ENCODE peak calls at places on chromosome 17, in ten cellular contexts. W is Peyer's patch, D is mesenchymal stem cell, M is adipocyte, S is body of pancreas, E is lower lobe of right lung, O is esophagus squamous epithelium, A is cardiac muscle cell, X is brain microvascular endothelial cell, Y is psoas muscle. Q is an unnamed sample. For H3K27me3, the result is how much of the 10 kb centered on the place peaks cover.

GRCh38 chr17:8885968-8886674 is 18.6 kb upstream of the PIK3R6 start:
- DNase-seq in W (no peak), D (no peak), M (no peak), S (no peak), E (peak), O (no peak), A (no peak), X (no peak), Y (no peak), Q (no peak)

GRCh38 chr17:29251969-29252866 is 5.6 kb downstream of the CRYBA1 start:
- DNase-seq in W (no peak), D (peak), M (peak), S (no peak), E (no peak), O (no peak), A (peak), X (no peak), Y (no peak), Q (peak)

GRCh38 chr17:1651559-1651844 is 1.8 kb upstream of the RILP start:
- DNase-seq in W (no peak), D (no peak), M (no peak), S (no peak), E (peak), O (no peak), A (no peak), X (no peak), Y (no peak), Q (no peak)

GRCh38 chr17:81412490-81413093 is 17.3 kb downstream of the BAHCC1 start:
- DNase-seq in W (no peak), D (peak), M (no peak), S (peak), E (no peak), O (no peak), A (peak), X (no peak), Y (peak), Q (peak)

GRCh38 chr17:35795007-35795870 is at the start of gene MMP28:
- DNase-seq in W (peak), D (peak), M (peak), S (peak), E (peak), O (no peak), A (peak), X (no peak), Y (peak), Q (no peak)

GRCh38 chr17:10294162-10294561 is 78.6 kb downstream of the MYH13 start:
- DNase-seq in W (no peak), D (no peak), M (no peak), S (no peak), E (no peak), O (no peak), A (no peak), X (no peak), Y (no peak), Q (no peak)

GRCh38 chr17:44602390-44602789 is 45.1 kb downstream of the FZD2 start:
- DNase-seq in W (no peak), D (no peak), M (no peak), S (peak), E (no peak), O (no peak), A (no peak), X (no peak), Y (no peak), Q (no peak)

GRCh38 chr17:81406117-81406953 is 11.1 kb downstream of the BAHCC1 start:
- DNase-seq in W (no peak), D (peak), M (no peak), S (no peak), E (no peak), O (no peak), A (no peak), X (no peak), Y (peak), Q (no peak)

GRCh38 chr17:42438600-42439567 is 15.8 kb upstream of the CAVIN1 start:
- DNase-seq in W (peak), D (no peak), M (peak), S (peak), E (peak), O (no peak), A (peak), X (peak), Y (no peak), Q (peak)

GRCh38 chr17:32627233-32628008 is 140.6 kb downstream of the CDK5R1 start:
- DNase-seq in W (no peak), D (no peak), M (no peak), S (peak), E (no peak), O (no peak), A (peak), X (peak), Y (no peak), Q (no peak)

GRCh38 chr17:32831223-32831622 is 45.7 kb downstream of the MYO1D start:
- DNase-seq in W (no peak), D (no peak), M (no peak), S (no peak), E (no peak), O (no peak), A (no peak), X (no peak), Y (no peak), Q (no peak)

GRCh38 chr17:16286009-16286946 is 67.0 kb downstream of the CENPV start:
- DNase-seq in W (peak), D (peak), M (peak), S (peak), E (peak), O (peak), A (peak), X (peak), Y (peak), Q (peak)

GRCh38 chr17:73354423-73355284 is 42.9 kb upstream of the CDC42EP4 start:
- DNase-seq in W (no peak), D (no peak), M (no peak), S (no peak), E (no peak), O (no peak), A (no peak), X (no peak), Y (no peak), Q (no peak)

GRCh38 chr17:73211745-73212144 is 18.9 kb downstream of the COG1 start:
- DNase-seq in W (no peak), D (no peak), M (no peak), S (no peak), E (no peak), O (no peak), A (peak), X (no peak), Y (no peak), Q (no peak)

GRCh38 chr17:17742133-17742621 is 60.9 kb downstream of the RAI1 start:
- DNase-seq in W (no peak), D (no peak), M (peak), S (no peak), E (no peak), O (no peak), A (peak), X (no peak), Y (no peak), Q (no peak)

GRCh38 chr17:10327640-10328039 is 45.2 kb downstream of the MYH13 start:
- DNase-seq in W (peak), D (peak), M (peak), S (peak), E (peak), O (no peak), A (peak), X (peak), Y (peak), Q (peak)

GRCh38 chr17:47990962-47991731 is 20.2 kb downstream of the CDK5RAP3 start:
- DNase-seq in W (no peak), D (peak), M (no peak), S (no peak), E (no peak), O (no peak), A (no peak), X (no peak), Y (no peak), Q (no peak)

GRCh38 chr17:19672009-19672837 is 23.7 kb downstream of the ALDH3A2 start:
- DNase-seq in W (peak), D (no peak), M (peak), S (peak), E (no peak), O (no peak), A (no peak), X (no peak), Y (peak), Q (peak)

GRCh38 chr17:37792787-37793186 is 47.9 kb upstream of the HNF1B start:
- DNase-seq in W (no peak), D (peak), M (no peak), S (no peak), E (no peak), O (no peak), A (peak), X (peak), Y (no peak), Q (peak)

GRCh38 chr17:30716461-30717289 is 107.8 kb downstream of the CRLF3 start:
- DNase-seq in W (peak), D (peak), M (peak), S (no peak), E (peak), O (no peak), A (no peak), X (no peak), Y (peak), Q (peak)

GRCh38 chr17:72406501-72406900 is 285.7 kb downstream of the SOX9 start:
- DNase-seq in W (no peak), D (no peak), M (no peak), S (no peak), E (no peak), O (no peak), A (no peak), X (no peak), Y (no peak), Q (no peak)

GRCh38 chr17:75048396-75048933 is 1.4 kb downstream of the KCTD2 start:
- DNase-seq in W (no peak), D (peak), M (peak), S (peak), E (no peak), O (no peak), A (peak), X (no peak), Y (no peak), Q (no peak)

GRCh38 chr17:8116779-8117178 is 1.5 kb downstream of the ALOXE3 start:
- DNase-seq in W (no peak), D (no peak), M (no peak), S (no peak), E (no peak), O (no peak), A (no peak), X (no peak), Y (no peak), Q (no peak)

GRCh38 chr17:76871668-76872067 is 3.5 kb downstream of the MGAT5B start:
- DNase-seq in W (no peak), D (no peak), M (no peak), S (no peak), E (no peak), O (no peak), A (no peak), X (no peak), Y (no peak), Q (peak)
- H3K27me3 ChIP-seq in W (under half), D (under half), M (under half), S (under half), E (under half), O (under half), A (under half), X (under half), Y (under half), Q (under half)

DNA sequence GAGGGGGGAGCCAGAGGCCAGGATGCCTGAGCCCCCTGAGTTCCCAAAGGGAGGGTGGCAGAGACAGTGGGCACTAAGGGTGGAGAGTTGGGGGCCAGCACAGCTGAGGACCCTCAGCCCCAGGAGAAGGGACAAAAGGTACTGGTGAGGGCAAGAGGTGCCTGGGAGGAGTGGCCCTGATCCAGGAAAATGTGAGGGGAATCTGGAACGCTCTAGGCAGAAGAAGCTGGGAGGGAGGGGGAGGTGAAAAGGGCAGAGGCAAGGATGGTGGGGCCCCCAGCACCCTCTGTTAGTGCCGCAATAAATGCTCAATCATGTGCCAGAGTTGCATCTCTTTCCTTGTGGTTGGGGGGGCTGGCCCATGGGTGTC is 1.1 kb downstream of the TCAP start:
- DNase-seq in W (no peak), D (no peak), M (no peak), S (no peak), E (no peak), O (no peak), A (no peak), X (no peak), Y (no peak), Q (no peak)
- H3K27me3 ChIP-seq in W (under half), D (under half), M (under half), S (under half), E (under half), O (under half), A (under half), X (under half), Y (under half), Q (under half)

DNA sequence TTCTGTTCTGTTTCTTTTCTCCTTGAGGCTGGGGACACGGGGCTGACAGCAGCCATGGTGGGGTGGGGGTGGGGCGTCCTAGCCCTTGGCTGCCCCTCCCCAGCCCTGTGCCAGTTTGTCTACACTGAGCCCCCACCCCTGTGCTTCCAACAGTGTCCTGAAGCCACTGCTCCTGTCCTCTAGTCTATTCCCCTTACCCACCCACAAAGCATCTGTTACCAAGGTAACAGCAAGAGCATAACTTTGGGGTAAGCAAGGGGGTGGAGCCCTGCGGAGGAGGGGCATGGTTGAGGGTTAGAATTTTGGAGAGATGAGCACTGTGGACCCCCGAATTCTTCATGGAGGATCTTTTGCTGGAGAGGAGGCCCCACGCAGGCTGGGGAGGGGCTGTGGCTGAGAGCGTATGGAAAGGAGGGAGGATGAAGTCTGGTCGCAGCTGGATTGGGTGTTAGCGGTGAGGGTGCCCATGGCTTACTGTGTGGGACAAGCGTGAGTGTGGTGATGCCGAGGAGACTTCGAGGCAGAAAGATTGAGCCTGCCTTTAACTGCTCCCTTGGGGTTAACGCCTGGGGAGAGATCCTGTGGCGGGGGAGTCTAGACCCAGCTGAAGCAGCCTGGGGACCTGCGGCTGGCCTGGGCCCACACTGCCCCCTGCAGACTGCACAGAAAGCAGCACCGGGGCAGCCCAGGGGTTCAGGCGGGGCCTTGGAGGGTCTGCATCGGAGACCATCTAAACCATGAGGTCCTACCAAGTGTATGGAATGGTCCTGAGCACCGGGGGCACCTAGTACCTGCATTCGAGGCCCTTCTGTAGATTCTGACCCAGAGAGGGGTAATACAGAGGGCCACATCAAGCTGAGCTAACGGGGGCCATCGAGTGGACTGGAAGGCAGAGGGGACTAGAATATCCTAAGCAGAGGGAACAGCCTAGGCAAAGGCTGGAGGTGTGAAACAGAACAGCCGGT is 6.1 kb upstream of the STAC2 start:
- DNase-seq in W (no peak), D (peak), M (peak), S (peak), E (peak), O (no peak), A (peak), X (peak), Y (peak), Q (peak)
- H3K27me3 ChIP-seq in W (under half), D (under half), M (under half), S (under half), E (half or more), O (under half), A (under half), X (under half), Y (under half), Q (under half)

GRCh38 chr17:3526491-3526890 is 31.1 kb downstream of the TRPV3 start:
- DNase-seq in W (no peak), D (no peak), M (no peak), S (no peak), E (no peak), O (no peak), A (no peak), X (no peak), Y (no peak), Q (no peak)

GRCh38 chr17:3526971-3527370 is 30.6 kb downstream of the TRPV3 start:
- DNase-seq in W (no peak), D (no peak), M (no peak), S (no peak), E (no peak), O (no peak), A (no peak), X (no peak), Y (no peak), Q (no peak)

GRCh38 chr17:3527468-3527867 is 30.1 kb downstream of the TRPV3 start:
- DNase-seq in W (no peak), D (no peak), M (no peak), S (no peak), E (no peak), O (no peak), A (no peak), X (no peak), Y (no peak), Q (no peak)

GRCh38 chr17:3528604-3529511 is 28.8 kb downstream of the TRPV3 start:
- DNase-seq in W (no peak), D (peak), M (no peak), S (no peak), E (no peak), O (no peak), A (peak), X (peak), Y (no peak), Q (no peak)

DNA sequence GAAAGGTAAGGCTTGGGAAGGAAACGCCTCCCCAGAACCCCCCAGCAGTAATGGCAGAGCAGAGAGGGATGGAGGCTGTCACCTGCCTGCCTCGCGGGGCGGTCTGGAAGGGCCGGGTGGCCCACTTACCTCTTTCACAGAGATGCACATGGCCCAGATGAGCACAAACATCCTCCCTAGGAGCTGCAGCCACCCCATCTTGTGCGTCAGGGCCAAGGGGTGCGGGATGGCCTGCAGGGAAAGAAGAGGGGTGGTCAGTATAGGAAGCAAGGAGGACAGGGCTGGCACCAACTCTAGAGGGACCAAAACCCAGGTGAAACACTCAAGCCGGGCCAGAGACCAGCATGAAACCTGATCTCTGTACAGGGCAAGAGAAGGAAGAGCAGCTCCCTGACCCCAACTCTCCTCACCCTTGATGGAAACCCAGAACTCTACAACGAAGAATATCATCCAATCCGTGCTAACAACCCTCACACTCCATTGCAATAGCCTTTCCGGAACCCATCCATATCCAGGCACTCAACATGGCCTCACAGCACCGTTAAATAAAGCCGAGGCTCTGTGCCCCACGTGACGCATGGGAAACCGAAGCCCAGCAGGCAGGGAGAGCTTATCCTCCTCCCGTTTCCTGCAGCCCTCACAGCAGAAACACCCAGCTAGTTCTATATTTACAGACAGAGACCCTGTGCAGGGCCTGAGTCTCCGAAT is 29.6 kb downstream of the TRPV3 start:
- DNase-seq in W (no peak), D (no peak), M (no peak), S (no peak), E (no peak), O (no peak), A (peak), X (no peak), Y (no peak), Q (no peak)
- H3K27me3 ChIP-seq in W (under half), D (under half), M (under half), S (under half), E (under half), O (under half), A (under half), X (under half), Y (under half), Q (under half)

DNA sequence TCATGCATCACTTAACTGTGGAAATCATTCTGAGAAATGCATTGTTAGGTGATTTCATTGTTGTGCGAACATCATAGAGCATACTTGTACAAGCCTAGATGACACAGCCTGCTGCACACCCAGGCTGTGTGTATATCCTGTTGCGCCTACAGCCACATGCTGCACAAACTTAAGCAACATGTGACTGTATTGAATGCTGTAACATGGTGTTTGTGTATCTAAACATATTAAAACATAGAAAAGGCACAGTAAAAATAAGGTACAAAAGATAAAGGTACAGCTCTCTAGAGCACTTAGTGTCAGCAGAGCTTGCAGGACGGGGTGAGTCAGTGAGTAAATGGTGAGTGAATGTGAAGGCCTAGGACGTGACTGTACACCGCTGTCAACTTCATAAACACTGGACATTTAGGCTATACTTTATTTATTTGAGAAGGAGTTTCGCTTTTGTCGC is 11.9 kb downstream of the FOXK2 start:
- DNase-seq in W (no peak), D (peak), M (peak), S (no peak), E (peak), O (no peak), A (peak), X (peak), Y (no peak), Q (no peak)
- H3K27me3 ChIP-seq in W (under half), D (under half), M (under half), S (under half), E (under half), O (under half), A (under half), X (under half), Y (under half), Q (under half)

GRCh38 chr17:79261361-79262072 is 186.9 kb downstream of the ENGASE start:
- DNase-seq in W (no peak), D (no peak), M (no peak), S (no peak), E (no peak), O (no peak), A (no peak), X (no peak), Y (no peak), Q (no peak)
- H3K27me3 ChIP-seq in W (under half), D (under half), M (under half), S (under half), E (under half), O (under half), A (under half), X (under half), Y (half or more), Q (under half)